ENCODE peak calls at places on chromosomes 7 and 10, in four cellular contexts. X, A, D and R are unnamed samples.

GRCh38 chr7:74187915-74188675 is 13.9 kb downstream of the EIF4H start:
- DNase-seq in X (no peak), A (peak), D (no peak), R (no peak)

GRCh38 chr7:52260046-52260665 is 775.3 kb upstream of the POM121L12 start:
- DNase-seq in X (no peak), A (no peak), D (no peak), R (no peak)

GRCh38 chr7:84110400-84110799 is 84.2 kb downstream of the SEMA3A start:
- DNase-seq in D (no peak), A (no peak), X (no peak), R (no peak)

GRCh38 chr10:6537704-6538103 is 42.4 kb downstream of the PRKCQ start:
- DNase-seq in A (no peak), D (peak), X (no peak), R (no peak)

GRCh38 chr7:47405921-47406765 is 175.8 kb downstream of the TNS3 start:
- DNase-seq in D (peak), A (no peak), X (peak), R (peak)

GRCh38 chr7:47573758-47574472 is 8.0 kb downstream of the TNS3 start:
- DNase-seq in D (no peak), X (no peak), A (peak), R (no peak)

GRCh38 chr7:157789942-157790341 is 453.1 kb downstream of the DNAJB6 start:
- DNase-seq in D (no peak), X (no peak), A (no peak), R (no peak)

GRCh38 chr10:119663866-119664698 is 12.9 kb downstream of the BAG3 start:
- DNase-seq in D (no peak), A (peak), X (peak), R (no peak)

GRCh38 chr7:155093586-155093985 is 23.5 kb downstream of the HTR5A start:
- DNase-seq in X (no peak), D (no peak), A (no peak), R (no peak)

GRCh38 chr10:42898037-42898960 is 115.7 kb downstream of the BMS1 start:
- DNase-seq in X (no peak), D (no peak), A (no peak), R (no peak)

GRCh38 chr10:122441961-122442360 is 12.5 kb upstream of the ARMS2 start:
- DNase-seq in D (no peak), A (no peak), X (no peak), R (no peak)

GRCh38 chr10:96287392-96288105 is 16.2 kb upstream of the BLNK start:
- DNase-seq in A (no peak), D (no peak), X (no peak), R (peak)

GRCh38 chr10:104614245-104614831 is 26.8 kb upstream of the SORCS3 start:
- DNase-seq in A (peak), D (no peak), X (no peak), R (no peak)